ENCODE peak calls at places on chromosomes 4 and X, in ten cellular contexts. Y is RPMI7951; C is stimulated activated naive CD4-positive, alpha-beta T cell; F is iPS-NIHi11; L is stimulated activated CD4-positive, alpha-beta T cell treated with anti-CD3 and anti-CD28 coated beads, Interleukin-1b, Interleukin-23, amount 100 ng/mL, for 24 hours; N is iPS DF 19.7; X is hypothalamus; J is T-helper 22 cell; D is RPMI8226; E is GM03348. Q is an unnamed sample.

GRCh38 chr4:73600917-73601316 is 19.3 kb downstream of the RASSF6 start:
- DNase-seq in L (no peak), F (no peak), X (no peak), Y (no peak), N (no peak), C (no peak), E (no peak), J (no peak), D (no peak), Q (peak; percentile 52)

GRCh38 chrX:72245461-72246089 is 6.7 kb upstream of the ERCC6L start:
- DNase-seq in Y (peak; percentile 69), N (no peak), C (no peak), L (no peak), J (peak; percentile 5), X (peak; percentile 0), F (peak; percentile 77), E (peak; percentile 74), D (peak; percentile 41), Q (peak; percentile 51)

GRCh38 chr4:107312366-107312765 is 276.3 kb upstream of the DKK2 start:
- DNase-seq in D (no peak), E (peak; percentile 9), X (no peak), J (no peak), C (no peak), L (no peak), Y (no peak), N (no peak), F (no peak), Q (no peak)

GRCh38 chr4:1416948-1417260 is 10.7 kb upstream of the NKX1-1 start:
- DNase-seq in X (no peak), C (no peak), L (no peak), E (no peak), J (no peak), D (no peak), Y (no peak), N (no peak), F (peak; percentile 2), Q (no peak)

GRCh38 chr4:102328045-102328444 is 17.2 kb downstream of the SLC39A8 start:
- DNase-seq in Y (no peak), J (no peak), L (no peak), N (no peak), E (no peak), X (no peak), C (no peak), F (no peak), D (no peak), Q (no peak)

GRCh38 chr4:69860007-69860406 is at the start of gene SULT1E1:
- DNase-seq in N (no peak), E (no peak), F (peak; percentile 30), X (no peak), J (no peak), L (no peak), Y (no peak), C (no peak), D (no peak), Q (no peak)

GRCh38 chr4:6113641-6114040 is 86.7 kb downstream of the JAKMIP1 start:
- DNase-seq in L (no peak), C (no peak), D (no peak), J (no peak), X (no peak), F (no peak), E (no peak), Y (no peak), N (no peak), Q (no peak)

GRCh38 chrX:9885150-9885549 is 82.0 kb upstream of the CLDN34 start:
- DNase-seq in L (peak; percentile 15), N (no peak), C (no peak), Y (peak; percentile 75), J (no peak), E (peak; percentile 70), F (peak; percentile 63), X (peak; percentile 9), D (peak; percentile 63), Q (peak; percentile 64)

GRCh38 chr4:185396724-185397402 is at the start of gene ANKRD37:
- DNase-seq in N (peak; percentile 17), L (no peak), J (no peak), C (no peak), E (peak; percentile 44), Y (peak; percentile 36), D (peak; percentile 60), X (peak; percentile 42), F (peak; percentile 42), Q (peak; percentile 45)

GRCh38 chrX:97527725-97528124 is 644.0 kb downstream of the RPA4 start:
- DNase-seq in N (no peak), F (no peak), D (no peak), X (no peak), J (no peak), L (no peak), E (no peak), Y (no peak), C (no peak), Q (no peak)

GRCh38 chrX:138710311-138710791 is 1.2 kb downstream of the FGF13 start:
- DNase-seq in L (no peak), F (peak; percentile 7), D (no peak), E (no peak), N (no peak), Y (no peak), C (no peak), J (no peak), X (no peak), Q (no peak)

GRCh38 chr4:17650404-17650803 is 36.0 kb downstream of the MED28 start:
- DNase-seq in N (no peak), F (no peak), J (no peak), C (no peak), X (no peak), D (no peak), L (no peak), E (no peak), Y (no peak), Q (no peak)

GRCh38 chrX:54248309-54248708 is 65.3 kb upstream of the FAM120C start:
- DNase-seq in L (no peak), E (peak; percentile 28), J (no peak), C (no peak), N (no peak), Y (peak; percentile 18), F (peak; percentile 4), X (no peak), D (peak; percentile 24), Q (peak; percentile 9)

Q was measured in mesenchymal stem cell.